ENCODE peak calls at places on chromosomes 5 and 9, in five cellular contexts. Z is COR-L47; W is SK-N-DZ; M is effector memory CD8-positive, alpha-beta T cell; Q is occipital lobe. R is an unnamed sample.

GRCh38 chr9:7236186-7236585 is 478.4 kb downstream of the KDM4C start:
- DNase-seq in Z (no peak), W (no peak), M (no peak), Q (no peak), R (no peak)

GRCh38 chr9:15239816-15240215 is 67.2 kb downstream of the TTC39B start:
- DNase-seq in Z (no peak), W (no peak), M (no peak), Q (no peak), R (no peak)

GRCh38 chr5:1552469-1553255 is 28.9 kb upstream of the LPCAT1 start:
- DNase-seq in Z (no peak), W (no peak), M (no peak), Q (peak), R (no peak)

GRCh38 chr5:100407053-100407452 is 128.1 kb upstream of the FAM174A start:
- DNase-seq in Z (no peak), W (no peak), M (no peak), Q (no peak), R (no peak)

GRCh38 chr9:16727452-16728127 is 142.9 kb downstream of the BNC2 start:
- DNase-seq in Z (no peak), W (no peak), M (no peak), Q (no peak), R (no peak)

GRCh38 chr5:94916619-94917018 is 298.1 kb downstream of the SLF1 start:
- DNase-seq in Z (no peak), W (no peak), M (no peak), Q (no peak), R (no peak)

GRCh38 chr9:3751125-3751758 is 225.4 kb upstream of the RFX3 start:
- DNase-seq in Z (no peak), W (no peak), M (no peak), Q (no peak), R (no peak)

GRCh38 chr5:7436521-7436920 is 40.6 kb downstream of the ADCY2 start:
- DNase-seq in Z (no peak), W (no peak), M (no peak), Q (no peak), R (no peak)

GRCh38 chr9:136693490-136694162 is 6.4 kb upstream of the AGPAT2 start:
- DNase-seq in Z (no peak), W (no peak), M (no peak), Q (no peak), R (no peak)

GRCh38 chr9:121895836-121896544 is 197.1 kb downstream of the TTLL11 start:
- DNase-seq in Z (no peak), W (peak), M (no peak), Q (peak), R (peak)

GRCh38 chr9:111661802-111662491 is 542 bp downstream of the GNG10 start:
- DNase-seq in Z (peak), W (peak), M (peak), Q (peak), R (peak)

GRCh38 chr5:127959152-127959764 is 124.3 kb upstream of the SLC12A2 start:
- DNase-seq in Z (peak), W (no peak), M (no peak), Q (no peak), R (peak)

GRCh38 chr5:159456722-159457462 is 126.6 kb upstream of the IL12B start:
- DNase-seq in Z (no peak), W (no peak), M (no peak), Q (no peak), R (no peak)

GRCh38 chr5:67089200-67089725 is 107.3 kb downstream of the CD180 start:
- DNase-seq in Z (peak), W (peak), M (no peak), Q (no peak), R (no peak)

GRCh38 chr5:150600951-150601773 is 39.3 kb upstream of the SYNPO start:
- DNase-seq in Z (no peak), W (peak), M (no peak), Q (no peak), R (peak)

GRCh38 chr9:106716820-106717219 is 146.1 kb upstream of the ZNF462 start:
- DNase-seq in Z (no peak), W (no peak), M (no peak), Q (no peak), R (no peak)

GRCh38 chr9:88187631-88188030 is 49.4 kb upstream of the SPATA31C2 start:
- DNase-seq in Z (no peak), W (no peak), M (no peak), Q (no peak), R (peak)

GRCh38 chr9:117224676-117225075 is 190.2 kb downstream of the ASTN2 start:
- DNase-seq in Z (no peak), W (no peak), M (no peak), Q (no peak), R (no peak)

GRCh38 chr9:70031141-70031545 is 12.5 kb upstream of the MAMDC2 start:
- DNase-seq in Z (no peak), W (no peak), M (no peak), Q (no peak), R (no peak)

GRCh38 chr5:72586788-72587530 is 79.7 kb upstream of the ZNF366 start:
- DNase-seq in Z (no peak), W (no peak), M (no peak), Q (no peak), R (no peak)

GRCh38 chr9:124721109-124721850 is 49.8 kb downstream of the NR6A1 start:
- DNase-seq in Z (no peak), W (no peak), M (no peak), Q (no peak), R (peak)

GRCh38 chr5:88680253-88681132 is 202.5 kb downstream of the MEF2C start:
- DNase-seq in Z (peak), W (peak), M (peak), Q (peak), R (peak)

GRCh38 chr9:70080481-70081119 is 37.0 kb downstream of the MAMDC2 start:
- DNase-seq in Z (peak), W (peak), M (no peak), Q (no peak), R (no peak)

GRCh38 chr5:40679071-40679997 is at the start of gene PTGER4:
- DNase-seq in Z (no peak), W (peak), M (peak), Q (peak), R (peak)

GRCh38 chr5:76111510-76112174 is 28.5 kb downstream of the SV2C start:
- DNase-seq in Z (no peak), W (no peak), M (no peak), Q (no peak), R (peak)

GRCh38 chr5:61519728-61520277 is 187.7 kb downstream of the ZSWIM6 start:
- DNase-seq in Z (no peak), W (no peak), M (no peak), Q (no peak), R (no peak)

GRCh38 chr5:96324708-96325107 is 108.3 kb downstream of the PCSK1 start:
- DNase-seq in Z (no peak), W (no peak), M (no peak), Q (no peak), R (peak)

GRCh38 chr5:154042751-154043150 is 4.0 kb downstream of the MFAP3 start:
- DNase-seq in Z (no peak), W (no peak), M (no peak), Q (no peak), R (no peak)

GRCh38 chr5:132417889-132418432 is 48.5 kb downstream of the SLC22A5 start:
- DNase-seq in Z (no peak), W (no peak), M (no peak), Q (no peak), R (no peak)

GRCh38 chr5:132260714-132261615 is 3.5 kb downstream of the PDLIM4 start:
- DNase-seq in Z (no peak), W (no peak), M (no peak), Q (peak), R (peak)

R was measured in A673.